ENCODE peak calls at places on chromosomes 16 and 17, in seven cellular contexts. V is hepatocyte; E is PC-3; N is iPS DF 6.9; D is CD8-positive, alpha-beta memory T cell; I is CD4-positive, CD25-positive, alpha-beta regulatory T cell; R is left lung. J is an unnamed sample. For H3K27me3 and H3K4me1, the result is how much of the 10 kb centered on the place peaks cover.

GRCh38 chr16:17224859-17225258 is 245.9 kb downstream of the XYLT1 start:
- DNase-seq in V (peak), E (no peak), N (no peak), D (peak), I (no peak), R (no peak), J (peak)

GRCh38 chr16:87416826-87417471 is 24.8 kb downstream of the MAP1LC3B start:
- DNase-seq in V (peak), E (peak), N (no peak), D (no peak), I (no peak), R (peak), J (no peak)

GRCh38 chr17:74919440-74920305 is 3.4 kb downstream of the USH1G start:
- DNase-seq in V (no peak), E (no peak), N (peak), D (no peak), I (no peak), R (no peak), J (no peak)

GRCh38 chr17:11269210-11269609 is 28.2 kb downstream of the SHISA6 start:
- DNase-seq in V (no peak), E (no peak), N (no peak), D (no peak), I (no peak), R (no peak), J (no peak)

GRCh38 chr17:75459590-75460267 is 3.3 kb downstream of the TMEM94 start:
- DNase-seq in V (peak), E (peak), N (no peak), D (no peak), I (no peak), R (no peak), J (no peak)

GRCh38 chr17:45019177-45019711 is 32.2 kb downstream of the DCAKD start:
- DNase-seq in V (peak), E (peak), N (no peak), D (peak), I (no peak), R (peak), J (no peak)

GRCh38 chr17:4936436-4936835 is 3.4 kb downstream of the SLC25A11 start:
- DNase-seq in V (no peak), E (no peak), N (no peak), D (no peak), I (no peak), R (peak), J (no peak)

GRCh38 chr17:29573558-29573870 is 5.0 kb downstream of the TP53I13 start:
- DNase-seq in V (no peak), E (no peak), N (no peak), D (no peak), I (no peak), R (peak), J (no peak)

GRCh38 chr17:1562178-1562643 is 381 bp downstream of the PITPNA start:
- DNase-seq in V (no peak), E (no peak), N (no peak), D (no peak), I (no peak), R (peak), J (no peak)

DNA sequence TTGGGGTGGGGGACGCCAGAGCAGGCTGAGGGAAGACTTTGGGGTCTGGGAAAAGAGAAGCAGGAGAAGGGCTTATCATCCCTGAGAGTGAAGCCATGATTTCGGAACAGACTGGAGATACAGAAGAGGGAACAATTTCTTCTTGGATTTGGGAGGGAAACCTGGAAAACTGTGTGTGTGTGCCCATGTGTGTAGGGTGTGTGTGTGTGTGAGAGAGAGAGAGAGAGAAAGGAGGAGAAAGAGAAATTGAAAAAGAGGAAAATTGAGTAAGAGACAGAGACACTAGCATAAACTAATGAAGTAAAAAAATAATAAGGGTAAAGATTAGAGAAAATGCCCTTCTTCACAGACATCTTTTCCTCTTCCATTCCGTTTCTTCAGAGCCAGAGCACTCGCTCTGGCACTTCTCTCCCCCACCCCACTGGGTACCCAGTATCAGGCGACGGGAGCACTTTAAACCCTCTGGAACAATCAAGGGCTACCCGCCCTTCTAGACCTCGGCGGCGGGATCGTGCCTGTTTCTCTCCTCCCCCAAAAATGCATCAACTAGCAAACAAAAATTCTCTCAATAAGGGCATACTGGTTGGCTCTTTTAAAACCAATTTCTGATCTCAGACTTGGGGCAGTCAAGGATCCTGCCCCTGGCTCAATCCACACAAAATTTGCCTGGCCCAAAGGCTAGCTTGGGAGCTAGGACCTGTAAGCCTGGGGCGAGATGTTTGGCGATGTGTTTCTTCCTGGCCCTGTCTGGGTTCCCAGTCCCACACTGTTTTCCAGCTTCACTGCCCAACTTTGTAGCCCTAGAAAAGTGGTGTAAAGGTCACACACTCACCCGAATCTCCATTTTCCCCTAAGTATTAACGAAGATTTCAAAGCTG is 14.1 kb upstream of the HOXB2 start:
- DNase-seq in V (no peak), E (no peak), N (no peak), D (no peak), I (no peak), R (no peak), J (no peak)
- H3K27me3 ChIP-seq in V (half or more), E (under half), N (half or more), D (under half), I (under half), R (under half), J (under half)

GRCh38 chr16:67858448-67858993 is 11.0 kb upstream of the CENPT start:
- DNase-seq in V (peak), E (no peak), N (no peak), D (no peak), I (no peak), R (no peak), J (no peak)
- H3K4me1 ChIP-seq in V (under half), E (under half), N (under half), D (under half), I (under half), R (under half), J (under half)

GRCh38 chr16:980595-980854 is 1.0 kb upstream of the SOX8 start:
- DNase-seq in V (no peak), E (no peak), N (no peak), D (no peak), I (no peak), R (no peak), J (no peak)

GRCh38 chr16:977896-978295 is 3.7 kb upstream of the SOX8 start:
- DNase-seq in V (no peak), E (no peak), N (no peak), D (no peak), I (no peak), R (no peak), J (no peak)

GRCh38 chr16:978403-978802 is 3.2 kb upstream of the SOX8 start:
- DNase-seq in V (no peak), E (no peak), N (no peak), D (no peak), I (no peak), R (peak), J (no peak)

GRCh38 chr16:979859-980594 is 1.5 kb upstream of the SOX8 start:
- DNase-seq in V (no peak), E (no peak), N (no peak), D (no peak), I (no peak), R (no peak), J (no peak)

GRCh38 chr16:979106-979505 is 2.5 kb upstream of the SOX8 start:
- DNase-seq in V (no peak), E (no peak), N (no peak), D (no peak), I (no peak), R (peak), J (no peak)
- H3K27me3 ChIP-seq in V (under half), E (under half), N (under half), D (under half), I (under half), R (under half), J (under half)

GRCh38 chr16:57667069-57667525 is 1.0 kb upstream of the ADGRG3 start:
- DNase-seq in V (no peak), E (no peak), N (no peak), D (no peak), I (no peak), R (no peak), J (no peak)

GRCh38 chr16:57669476-57670162 is 1.5 kb downstream of the ADGRG3 start:
- DNase-seq in V (no peak), E (no peak), N (no peak), D (no peak), I (no peak), R (peak), J (no peak)

GRCh38 chr16:57667526-57668258 is 414 bp upstream of the ADGRG3 start:
- DNase-seq in V (no peak), E (no peak), N (no peak), D (no peak), I (no peak), R (peak), J (no peak)

GRCh38 chr16:57668630-57669475 is 747 bp downstream of the ADGRG3 start:
- DNase-seq in V (no peak), E (no peak), N (no peak), D (no peak), I (no peak), R (peak), J (no peak)

GRCh38 chr16:57668259-57668563 is at the start of gene ADGRG3:
- DNase-seq in V (no peak), E (no peak), N (no peak), D (no peak), I (no peak), R (peak), J (no peak)
- H3K4me1 ChIP-seq in V (under half), E (under half), N (under half), D (under half), I (under half), R (under half), J (under half)

GRCh38 chr17:77790143-77790829 is 168.2 kb upstream of the TNRC6C start:
- DNase-seq in V (no peak), E (no peak), N (peak), D (no peak), I (no peak), R (no peak), J (no peak)
- H3K27me3 ChIP-seq in V (under half), E (half or more), N (under half), D (under half), I (under half), R (under half), J (under half)